ENCODE peak calls at places on chromosome 6, in five cellular contexts. L is GM10248, V is GM23338, P is BJ, T is HFFc6. O is an unnamed sample.

GRCh38 chr6:13436691-13437568 is 50.5 kb downstream of the GFOD1 start:
- DNase-seq in L (no peak), V (no peak), P (no peak), T (no peak), O (no peak)

GRCh38 chr6:63307581-63308246 is 12.1 kb downstream of the LGSN start:
- DNase-seq in L (peak), V (peak), P (no peak), T (peak), O (peak)

GRCh38 chr6:54135665-54136370 is 24.6 kb downstream of the MLIP start:
- DNase-seq in L (no peak), V (no peak), P (no peak), T (no peak), O (peak)

GRCh38 chr6:12343440-12344162 is 53.4 kb downstream of the EDN1 start:
- DNase-seq in L (no peak), V (no peak), P (no peak), T (no peak), O (peak)

GRCh38 chr6:17580518-17581048 is 19.5 kb upstream of the FAM8A1 start:
- DNase-seq in L (peak), V (peak), P (no peak), T (no peak), O (no peak)

GRCh38 chr6:24425091-24425490 is 22.4 kb downstream of the MRS2 start:
- DNase-seq in L (no peak), V (no peak), P (no peak), T (no peak), O (no peak)

GRCh38 chr6:74939309-74939708 is 266.5 kb downstream of the COL12A1 start:
- DNase-seq in L (no peak), V (no peak), P (no peak), T (no peak), O (peak)

GRCh38 chr6:133129556-133129955 is 111.6 kb upstream of the EYA4 start:
- DNase-seq in L (no peak), V (no peak), P (no peak), T (no peak), O (no peak)

GRCh38 chr6:122530440-122531046 is 58.9 kb upstream of the SERINC1 start:
- DNase-seq in L (peak), V (peak), P (peak), T (peak), O (peak)

GRCh38 chr6:105780146-105780860 is 305.8 kb upstream of the PRDM1 start:
- DNase-seq in L (no peak), V (no peak), P (no peak), T (no peak), O (peak)

GRCh38 chr6:40672118-40672517 is 85.0 kb upstream of the LRFN2 start:
- DNase-seq in L (no peak), V (peak), P (no peak), T (no peak), O (no peak)
- TF ChIP-seq CTCF in L (no peak), V (peak), P (peak), T (peak), O (no peak)

GRCh38 chr6:127069659-127070279 is 48.7 kb upstream of the RSPO3 start:
- DNase-seq in L (no peak), V (peak), P (no peak), T (peak), O (peak)
- TF ChIP-seq CTCF in L (no peak), V (peak), P (peak), T (peak), O (peak)

GRCh38 chr6:52516269-52516668 is 60.6 kb downstream of the TRAM2 start:
- DNase-seq in L (no peak), V (no peak), P (no peak), T (no peak), O (no peak)

GRCh38 chr6:52513896-52514295 is 63.0 kb downstream of the TRAM2 start:
- DNase-seq in L (no peak), V (no peak), P (no peak), T (no peak), O (no peak)

GRCh38 chr6:52516943-52517342 is 59.9 kb downstream of the TRAM2 start:
- DNase-seq in L (no peak), V (no peak), P (no peak), T (no peak), O (no peak)

GRCh38 chr6:52514514-52514913 is 62.3 kb downstream of the TRAM2 start:
- DNase-seq in L (no peak), V (no peak), P (no peak), T (peak), O (peak)

GRCh38 chr6:52515219-52515960 is 61.5 kb downstream of the TRAM2 start:
- DNase-seq in L (no peak), V (no peak), P (no peak), T (no peak), O (no peak)
- TF ChIP-seq CTCF in L (no peak), V (no peak), P (no peak), T (no peak), O (no peak)

DNA sequence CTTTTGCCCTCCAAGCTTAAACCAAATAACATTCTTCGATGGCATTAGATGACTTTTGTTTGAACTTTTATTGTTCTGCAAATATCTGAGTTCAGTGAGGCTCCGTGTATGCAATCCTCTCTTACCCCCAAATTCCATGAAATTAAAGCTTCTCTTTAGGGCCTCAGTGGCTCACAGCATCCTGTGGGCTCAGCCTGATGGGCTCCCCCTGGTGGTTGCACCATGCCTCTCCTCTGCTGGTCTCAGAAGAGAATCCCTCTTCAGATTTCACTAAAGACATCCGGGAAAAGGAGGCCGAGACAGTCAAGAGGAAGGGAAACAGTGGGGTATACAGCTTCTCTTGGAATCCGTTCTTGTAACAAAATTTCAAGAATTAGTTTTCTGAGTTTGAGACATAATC is 331.6 kb upstream of the NT5E start:
- DNase-seq in L (no peak), V (peak), P (no peak), T (no peak), O (no peak)
- TF ChIP-seq CTCF in L (no peak), V (peak), P (peak), T (peak), O (no peak)

DNA sequence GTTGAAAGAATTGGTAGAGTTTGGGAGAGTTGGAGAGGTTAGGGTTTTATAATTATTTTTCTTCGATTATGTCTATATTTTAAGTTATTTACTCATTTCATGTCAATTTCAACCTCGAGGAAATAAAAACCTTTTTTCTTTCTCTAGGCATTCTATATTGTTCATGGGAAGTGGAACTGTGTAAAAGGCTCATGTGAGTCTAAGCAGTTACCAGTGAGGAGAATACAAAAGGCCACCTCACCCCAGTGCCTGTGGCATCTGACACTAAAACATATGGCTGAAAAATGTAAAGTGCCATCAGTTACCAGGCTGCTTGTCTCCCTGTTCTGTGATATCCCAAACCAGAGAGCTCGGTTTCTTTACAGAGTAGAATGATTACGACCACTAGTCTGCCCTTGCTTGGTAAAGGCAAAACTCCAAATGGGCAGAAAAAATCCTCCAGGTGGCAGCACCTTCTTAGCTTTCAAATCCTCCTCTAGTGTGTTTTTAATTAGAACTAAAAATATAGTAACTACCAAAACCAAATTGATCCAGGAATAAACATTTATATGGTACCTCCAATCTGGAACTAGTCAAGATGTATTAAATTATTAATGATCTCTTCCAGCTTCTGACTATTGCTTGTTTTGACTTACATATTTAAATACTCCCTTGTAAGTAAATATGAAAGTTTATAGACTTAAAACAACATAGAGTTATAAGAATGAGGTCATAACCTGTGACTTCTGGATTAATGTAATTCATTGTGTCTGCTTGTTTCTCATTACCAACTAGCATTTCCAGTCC is 122.6 kb upstream of the MCHR2 start:
- DNase-seq in L (peak), V (peak), P (peak), T (peak), O (peak)
- TF ChIP-seq CTCF in L (peak), V (peak), P (peak), T (peak), O (peak)

O was measured in MCF 10A.